ENCODE peak calls at places on chromosomes 1 and 21, in four cellular contexts. One of them, this sample, is unnamed.

GRCh38 chr1:218350909-218351616 is 5.9 kb downstream of the TGFB2 start:
- DNase-seq in left colon: no peak
- DNase-seq in DND-41: no peak
- DNase-seq in effector memory CD8-positive, alpha-beta T cell: no peak
- DNase-seq in this sample: no peak

GRCh38 chr1:8018492-8019228 is 7.4 kb downstream of the ERRFI1 start:
- DNase-seq in DND-41: no peak
- DNase-seq in effector memory CD8-positive, alpha-beta T cell: no peak
- DNase-seq in left colon: no peak
- DNase-seq in this sample: no peak

GRCh38 chr1:172906778-172907592 is 143.8 kb downstream of the TNFSF18 start:
- DNase-seq in left colon: no peak
- DNase-seq in effector memory CD8-positive, alpha-beta T cell: no peak
- DNase-seq in DND-41: peak
- DNase-seq in this sample: peak

GRCh38 chr21:42189860-42190491 is 29.0 kb upstream of the ABCG1 start:
- DNase-seq in effector memory CD8-positive, alpha-beta T cell: peak
- DNase-seq in DND-41: no peak
- DNase-seq in left colon: no peak
- DNase-seq in this sample: no peak

GRCh38 chr1:233183226-233184020 is 112.1 kb downstream of the PCNX2 start:
- DNase-seq in left colon: no peak
- DNase-seq in DND-41: no peak
- DNase-seq in effector memory CD8-positive, alpha-beta T cell: no peak
- DNase-seq in this sample: no peak

GRCh38 chr1:162612606-162613400 is 19.5 kb upstream of the DDR2 start:
- DNase-seq in left colon: no peak
- DNase-seq in effector memory CD8-positive, alpha-beta T cell: no peak
- DNase-seq in DND-41: no peak
- DNase-seq in this sample: peak

GRCh38 chr1:76084029-76084627 is 9.6 kb downstream of the ST6GALNAC3 start:
- DNase-seq in DND-41: no peak
- DNase-seq in left colon: no peak
- DNase-seq in effector memory CD8-positive, alpha-beta T cell: no peak
- DNase-seq in this sample: peak

GRCh38 chr1:93672477-93673158 is 9.0 kb downstream of the BCAR3 start:
- DNase-seq in DND-41: no peak
- DNase-seq in effector memory CD8-positive, alpha-beta T cell: no peak
- DNase-seq in left colon: peak
- DNase-seq in this sample: no peak

GRCh38 chr1:63818567-63819340 is 44.9 kb downstream of the ROR1 start:
- DNase-seq in left colon: no peak
- DNase-seq in DND-41: no peak
- DNase-seq in effector memory CD8-positive, alpha-beta T cell: no peak
- DNase-seq in this sample: no peak

GRCh38 chr21:35828161-35828560 is 232.2 kb downstream of the SETD4 start:
- DNase-seq in effector memory CD8-positive, alpha-beta T cell: no peak
- DNase-seq in DND-41: no peak
- DNase-seq in left colon: no peak
- DNase-seq in this sample: no peak

GRCh38 chr1:69103213-69103612 is 464.5 kb upstream of the LRRC7 start:
- DNase-seq in left colon: no peak
- DNase-seq in DND-41: no peak
- DNase-seq in effector memory CD8-positive, alpha-beta T cell: no peak
- DNase-seq in this sample: no peak

GRCh38 chr1:232667094-232667780 is 37.3 kb upstream of the SIPA1L2 start:
- DNase-seq in left colon: no peak
- DNase-seq in DND-41: no peak
- DNase-seq in effector memory CD8-positive, alpha-beta T cell: no peak
- DNase-seq in this sample: no peak

GRCh38 chr1:36099681-36100341 is 11.1 kb downstream of the ADPRS start:
- DNase-seq in effector memory CD8-positive, alpha-beta T cell: peak
- DNase-seq in DND-41: peak
- DNase-seq in left colon: peak
- DNase-seq in this sample: peak

GRCh38 chr1:43423672-43424550 is 29.8 kb downstream of the HYI start:
- DNase-seq in DND-41: no peak
- DNase-seq in effector memory CD8-positive, alpha-beta T cell: no peak
- DNase-seq in left colon: peak
- DNase-seq in this sample: no peak

GRCh38 chr1:174795806-174796205 is 203.9 kb upstream of the CACYBP start:
- DNase-seq in left colon: no peak
- DNase-seq in DND-41: no peak
- DNase-seq in effector memory CD8-positive, alpha-beta T cell: no peak
- DNase-seq in this sample: no peak

GRCh38 chr1:31427322-31427721 is 14.3 kb downstream of the SERINC2 start:
- DNase-seq in DND-41: no peak
- DNase-seq in effector memory CD8-positive, alpha-beta T cell: no peak
- DNase-seq in left colon: no peak
- DNase-seq in this sample: no peak

GRCh38 chr1:89622895-89623294 is 10.0 kb upstream of the LRRC8C start:
- DNase-seq in left colon: no peak
- DNase-seq in DND-41: no peak
- DNase-seq in effector memory CD8-positive, alpha-beta T cell: no peak
- DNase-seq in this sample: peak

GRCh38 chr21:38841472-38841871 is 35.7 kb downstream of the ETS2 start:
- DNase-seq in left colon: no peak
- DNase-seq in effector memory CD8-positive, alpha-beta T cell: no peak
- DNase-seq in DND-41: no peak
- DNase-seq in this sample: peak

GRCh38 chr1:84442256-84442655 is 36.8 kb upstream of the RPF1 start:
- DNase-seq in effector memory CD8-positive, alpha-beta T cell: peak
- DNase-seq in left colon: no peak
- DNase-seq in DND-41: no peak
- DNase-seq in this sample: peak

GRCh38 chr1:153260980-153261792 is 1.7 kb downstream of the LORICRIN start:
- DNase-seq in left colon: peak
- DNase-seq in DND-41: no peak
- DNase-seq in effector memory CD8-positive, alpha-beta T cell: peak
- DNase-seq in this sample: peak

GRCh38 chr1:212010004-212010403 is 25.4 kb downstream of the INTS7 start:
- DNase-seq in left colon: no peak
- DNase-seq in effector memory CD8-positive, alpha-beta T cell: no peak
- DNase-seq in DND-41: no peak
- DNase-seq in this sample: no peak

GRCh38 chr1:91872560-91873081 is 13.3 kb downstream of the TGFBR3 start:
- DNase-seq in DND-41: peak
- DNase-seq in effector memory CD8-positive, alpha-beta T cell: no peak
- DNase-seq in left colon: no peak
- DNase-seq in this sample: peak

GRCh38 chr1:30846587-30846986 is 62.0 kb downstream of the SDC3 start:
- DNase-seq in DND-41: no peak
- DNase-seq in left colon: no peak
- DNase-seq in effector memory CD8-positive, alpha-beta T cell: no peak
- DNase-seq in this sample: no peak

GRCh38 chr21:38847556-38847955 is 41.8 kb downstream of the ETS2 start:
- DNase-seq in DND-41: no peak
- DNase-seq in effector memory CD8-positive, alpha-beta T cell: no peak
- DNase-seq in left colon: no peak
- DNase-seq in this sample: no peak

GRCh38 chr21:16084776-16085364 is 355.1 kb downstream of the USP25 start:
- DNase-seq in effector memory CD8-positive, alpha-beta T cell: no peak
- DNase-seq in DND-41: no peak
- DNase-seq in left colon: no peak
- DNase-seq in this sample: no peak

GRCh38 chr1:96918406-96918805 is 196.8 kb downstream of the PTBP2 start:
- DNase-seq in DND-41: no peak
- DNase-seq in effector memory CD8-positive, alpha-beta T cell: no peak
- DNase-seq in left colon: no peak
- DNase-seq in this sample: no peak

GRCh38 chr1:150765229-150765976 is at the start of gene CTSS:
- DNase-seq in effector memory CD8-positive, alpha-beta T cell: peak
- DNase-seq in DND-41: no peak
- DNase-seq in left colon: no peak
- DNase-seq in this sample: peak

GRCh38 chr1:34984435-34985062 is 598 bp downstream of the TMEM35B start:
- DNase-seq in effector memory CD8-positive, alpha-beta T cell: peak
- DNase-seq in left colon: peak
- DNase-seq in DND-41: peak
- DNase-seq in this sample: peak

GRCh38 chr1:148308832-148309458 is 156.9 kb upstream of the NBPF11 start:
- DNase-seq in DND-41: no peak
- DNase-seq in effector memory CD8-positive, alpha-beta T cell: no peak
- DNase-seq in left colon: no peak
- DNase-seq in this sample: no peak

GRCh38 chr1:68085752-68086151 is 35.3 kb upstream of the DIRAS3 start:
- DNase-seq in DND-41: no peak
- DNase-seq in effector memory CD8-positive, alpha-beta T cell: no peak
- DNase-seq in left colon: no peak
- DNase-seq in this sample: no peak

GRCh38 chr21:45865106-45865835 is 116.3 kb upstream of the COL6A1 start:
- DNase-seq in DND-41: no peak
- DNase-seq in left colon: no peak
- DNase-seq in effector memory CD8-positive, alpha-beta T cell: no peak
- DNase-seq in this sample: no peak

GRCh38 chr1:87318056-87318650 is 10.5 kb upstream of the LMO4 start:
- DNase-seq in effector memory CD8-positive, alpha-beta T cell: no peak
- DNase-seq in left colon: no peak
- DNase-seq in DND-41: no peak
- DNase-seq in this sample: no peak

GRCh38 chr1:27388337-27389005 is 4.0 kb upstream of the GPR3 start:
- DNase-seq in left colon: peak
- DNase-seq in effector memory CD8-positive, alpha-beta T cell: peak
- DNase-seq in DND-41: peak
- DNase-seq in this sample: peak